ENCODE peak calls at places on chromosomes 7 and 10, in eight cellular contexts. P is gastrocnemius medialis, G is thyroid gland, J is HCT116, X is tibial nerve, O is sigmoid colon, S is uterus, K is heart left ventricle. M is an unnamed sample.
A peak's percentile ranks its signal among the peaks of the same experiment; 100 is the strongest.

GRCh38 chr10:3400368-3400767 is 227.8 kb upstream of the PITRM1 start:
- DNase-seq in P (no peak), G (no peak), J (no peak), X (no peak), O (no peak), S (no peak), K (no peak), M (no peak)

GRCh38 chr10:95475827-95476481 is 85.2 kb downstream of the SORBS1 start:
- DNase-seq in P (peak; percentile 42), G (no peak), J (no peak), X (no peak), O (no peak), S (no peak), K (no peak), M (no peak)

GRCh38 chr10:109934958-109935793 is 11.9 kb upstream of the XPNPEP1 start:
- DNase-seq in P (no peak), G (peak; percentile 76), J (no peak), X (peak; percentile 51), O (no peak), S (no peak), K (peak; percentile 44), M (no peak)

GRCh38 chr7:131723926-131724325 is 167.5 kb upstream of the PODXL start:
- DNase-seq in P (no peak), G (no peak), J (no peak), X (no peak), O (no peak), S (no peak), K (no peak), M (peak; percentile 60)

GRCh38 chr10:124354411-124355382 is 64.0 kb downstream of the OAT start:
- DNase-seq in P (peak; percentile 16), G (peak; percentile 20), J (peak; percentile 59), X (peak; percentile 48), O (no peak), S (peak; percentile 21), K (peak; percentile 62), M (no peak)

GRCh38 chr7:50119815-50120637 is 27.0 kb upstream of the ZPBP start:
- DNase-seq in P (no peak), G (no peak), J (no peak), X (no peak), O (no peak), S (no peak), K (no peak), M (no peak)

GRCh38 chr7:24701232-24701898 is 55.9 kb downstream of the GSDME start:
- DNase-seq in P (peak; percentile 74), G (peak; percentile 39), J (no peak), X (no peak), O (no peak), S (no peak), K (no peak), M (no peak)

GRCh38 chr7:19700936-19701335 is 7.9 kb downstream of the POLR1F start:
- DNase-seq in P (no peak), G (no peak), J (no peak), X (no peak), O (no peak), S (no peak), K (no peak), M (no peak)

GRCh38 chr7:130838738-130839137 is 104.7 kb upstream of the KLF14 start:
- DNase-seq in P (no peak), G (no peak), J (peak; percentile 91), X (no peak), O (no peak), S (no peak), K (no peak), M (no peak)

GRCh38 chr7:127683776-127684681 is 32.0 kb downstream of the SND1 start:
- DNase-seq in P (no peak), G (no peak), J (no peak), X (no peak), O (no peak), S (no peak), K (no peak), M (no peak)

DNA sequence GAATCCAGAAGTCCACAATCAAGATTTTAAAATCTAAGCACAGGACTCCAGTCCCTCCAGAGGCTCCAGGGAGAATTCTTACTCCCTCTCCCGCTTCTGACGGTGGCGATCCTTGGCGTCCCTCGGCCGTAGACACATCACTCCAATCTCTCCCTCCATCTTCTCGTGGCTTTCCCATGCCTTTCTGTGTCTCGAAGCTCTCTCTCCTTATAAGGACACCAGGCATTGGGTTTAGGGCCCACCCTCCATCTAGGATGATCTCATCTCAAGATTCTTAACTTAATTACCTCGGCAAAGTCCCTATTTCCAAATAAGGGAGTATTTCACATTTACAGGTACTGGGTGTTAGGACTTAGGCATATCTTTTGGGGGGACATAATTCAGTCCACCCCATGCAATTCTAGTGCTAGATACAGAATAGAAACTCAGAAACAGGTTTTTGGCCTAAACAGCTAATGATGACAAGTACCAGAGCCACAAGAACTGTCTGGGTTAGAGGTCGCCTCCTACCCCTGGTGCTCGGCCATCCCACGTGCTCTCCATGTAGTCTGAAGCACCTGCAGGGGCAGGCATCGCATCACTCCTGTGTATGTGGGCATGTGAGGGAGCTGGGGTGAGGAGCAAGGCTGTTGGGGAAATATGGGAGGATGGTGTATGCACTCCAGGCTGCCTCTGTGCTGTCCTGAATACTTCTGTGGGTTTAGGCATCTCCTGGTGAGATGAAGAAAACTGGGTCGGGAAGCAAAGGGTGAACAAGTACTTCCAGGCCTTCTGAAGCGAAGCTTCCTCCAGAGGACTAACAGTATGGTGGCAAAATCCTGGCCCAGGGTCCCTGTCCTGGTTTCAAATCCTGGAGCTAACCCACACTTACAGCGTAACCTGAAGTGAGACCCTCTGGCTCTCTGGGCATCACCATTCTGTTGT is 298.3 kb upstream of the ZMIZ1 start:
- DNase-seq in P (no peak), G (no peak), J (no peak), X (no peak), O (no peak), S (peak; percentile 56), K (peak; percentile 17), M (no peak)
- TF ChIP-seq CTCF in P (no peak), G (no peak), J (no peak), X (no peak), O (no peak), S (no peak), K (no peak), M (no peak)

GRCh38 chr7:99386584-99387238 is 12.2 kb downstream of the ARPC1B start:
- DNase-seq in P (no peak), G (no peak), J (no peak), X (no peak), O (no peak), S (no peak), K (no peak), M (no peak)
- TF ChIP-seq POLR2A in P (no peak), G (no peak), J (no peak), X (no peak), O (no peak), S (no peak), K (no peak), M (no peak)

DNA sequence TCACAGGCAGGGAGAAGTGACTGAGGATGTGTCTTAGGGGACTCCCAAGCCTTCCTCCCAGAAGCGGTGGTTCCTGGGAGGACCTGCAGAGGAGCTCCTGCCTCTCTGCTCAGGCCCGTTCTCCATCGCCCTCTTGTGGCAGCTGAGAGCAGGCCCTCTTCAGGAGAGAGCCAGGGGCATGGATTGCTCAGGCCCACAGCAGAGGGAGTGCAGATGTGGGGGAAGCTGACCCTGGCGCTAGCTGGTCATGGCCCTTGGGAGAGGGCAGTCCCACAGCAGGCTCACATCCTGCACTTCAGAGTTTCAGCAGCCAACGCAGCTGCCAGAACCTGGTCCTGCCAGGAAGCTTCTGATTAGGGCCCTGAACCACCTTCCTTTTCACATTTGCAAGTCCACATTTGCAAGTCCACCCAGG is 94.8 kb upstream of the TARP start:
- DNase-seq in P (no peak), G (peak; percentile 43), J (peak; percentile 83), X (peak; percentile 26), O (peak; percentile 66), S (no peak), K (peak; percentile 59), M (no peak)
- TF ChIP-seq CTCF in P (no peak), G (peak; percentile 57), J (peak; percentile 93), X (no peak), O (no peak), S (no peak), K (peak; percentile 43), M (no peak)

GRCh38 chr7:26190417-26190869 is 10.1 kb downstream of the HNRNPA2B1 start:
- DNase-seq in P (no peak), G (no peak), J (no peak), X (no peak), O (no peak), S (no peak), K (no peak), M (no peak)

GRCh38 chr7:26191233-26191973 is 9.1 kb downstream of the HNRNPA2B1 start:
- DNase-seq in P (no peak), G (no peak), J (no peak), X (no peak), O (no peak), S (no peak), K (no peak), M (no peak)

GRCh38 chr7:26192485-26193087 is 8.0 kb downstream of the HNRNPA2B1 start:
- DNase-seq in P (no peak), G (no peak), J (no peak), X (no peak), O (no peak), S (no peak), K (no peak), M (no peak)

GRCh38 chr7:26193432-26194206 is 6.9 kb downstream of the HNRNPA2B1 start:
- DNase-seq in P (no peak), G (no peak), J (no peak), X (no peak), O (no peak), S (no peak), K (no peak), M (no peak)

GRCh38 chr7:26191974-26192479 is 8.5 kb downstream of the HNRNPA2B1 start:
- DNase-seq in P (no peak), G (no peak), J (no peak), X (no peak), O (no peak), S (no peak), K (no peak), M (no peak)
- TF ChIP-seq POLR2A in P (no peak), G (no peak), J (no peak), X (no peak), O (no peak), S (no peak), K (no peak), M (no peak)

DNA sequence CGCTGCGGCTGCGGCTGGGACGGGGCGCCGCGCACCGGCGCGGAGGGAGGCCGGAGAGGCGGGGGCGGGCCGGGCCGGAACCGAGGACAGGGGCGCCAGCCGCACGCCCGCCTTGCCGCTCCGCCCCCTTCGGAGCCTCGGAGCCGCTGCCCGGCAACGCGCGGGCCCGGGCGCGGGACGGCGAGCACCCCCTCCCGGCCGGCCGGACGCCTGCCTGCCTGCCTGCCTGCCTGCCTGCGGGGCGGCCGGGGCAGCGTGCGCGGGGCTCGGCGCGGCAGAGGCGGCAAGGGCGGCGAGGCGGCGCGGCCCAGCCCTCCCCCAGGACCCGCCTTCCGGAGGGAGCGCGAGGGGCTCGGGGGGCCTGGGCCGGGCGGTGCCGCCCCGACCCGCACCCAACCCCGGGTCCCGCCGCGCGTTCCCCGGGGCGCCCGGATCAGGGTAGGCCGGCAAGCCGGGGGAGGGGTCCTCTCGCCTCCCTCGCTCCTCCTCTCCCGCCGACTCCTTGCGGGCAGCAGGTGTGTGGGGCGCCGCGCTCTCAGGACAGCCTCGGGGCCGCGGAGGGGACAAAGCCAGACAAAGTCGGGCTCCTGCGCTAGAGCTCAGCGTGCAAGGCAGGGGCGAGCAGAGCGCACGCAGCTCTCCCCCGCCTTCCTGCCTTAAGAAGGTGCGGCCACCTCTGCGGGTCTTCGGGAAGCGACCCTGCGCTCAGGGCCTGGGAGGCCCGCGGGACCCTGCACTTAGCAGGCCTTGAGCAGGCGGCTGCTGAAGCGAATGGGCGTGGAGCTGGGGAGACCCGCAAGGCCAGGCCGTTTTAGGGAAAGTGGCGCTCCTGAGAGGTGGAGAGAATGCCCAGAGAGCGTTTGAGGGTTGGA is at the start of gene KIAA1549:
- DNase-seq in P (no peak), G (peak; percentile 73), J (peak; percentile 12), X (no peak), O (peak; percentile 70), S (peak; percentile 34), K (peak; percentile 60), M (no peak)
- TF ChIP-seq CTCF in P (no peak), G (no peak), J (no peak), X (peak; percentile 56), O (no peak), S (peak; percentile 66), K (no peak), M (no peak)

M was measured in lower leg skin.